ENCODE peak calls at places on chromosomes 13 and 19, in four cellular contexts. G, P, Z and K are unnamed samples.

GRCh38 chr19:38647368-38647965 is at the start of gene ACTN4:
- DNase-seq in G (peak; percentile 100), P (peak; percentile 99), Z (peak; percentile 100), K (peak; percentile 98)

GRCh38 chr13:27783111-27783510 is 9.2 kb upstream of the GSX1 start:
- DNase-seq in G (no peak), P (no peak), Z (no peak), K (peak; percentile 14)

GRCh38 chr13:102729560-102730275 is 34.9 kb upstream of the METTL21C start:
- DNase-seq in G (no peak), P (no peak), Z (no peak), K (peak; percentile 58)

GRCh38 chr19:33063356-33064116 is 1.2 kb downstream of the RHPN2 start:
- DNase-seq in G (no peak), P (no peak), Z (no peak), K (no peak)

GRCh38 chr19:1472227-1473055 is 6.6 kb downstream of the C19orf25 start:
- DNase-seq in G (no peak), P (no peak), Z (no peak), K (no peak)

GRCh38 chr13:114264886-114265611 is 16.4 kb upstream of the UPF3A start:
- DNase-seq in G (no peak), P (peak; percentile 72), Z (no peak), K (peak; percentile 81)

GRCh38 chr13:67369895-67370660 is 139.9 kb upstream of the PCDH9 start:
- DNase-seq in G (no peak), P (peak; percentile 58), Z (no peak), K (peak; percentile 43)

GRCh38 chr13:40611635-40612422 is 54.6 kb downstream of the FOXO1 start:
- DNase-seq in G (no peak), P (no peak), Z (no peak), K (no peak)

GRCh38 chr19:6718741-6719539 is 1.5 kb downstream of the C3 start:
- DNase-seq in G (no peak), P (peak; percentile 23), Z (no peak), K (peak; percentile 58)